ENCODE peak calls at places on chromosomes 16 and 17, in four cellular contexts. R is endothelial cell of umbilical vein, V is keratinocyte, N is OCI-LY7. Z is an unnamed sample. For H4K20me1, the result is how much of the 10 kb centered on the place peaks cover.

GRCh38 chr17:39487946-39488345 is 26.7 kb downstream of the CDK12 start:
- DNase-seq in R (no peak), V (no peak), N (no peak), Z (no peak)

GRCh38 chr17:44198721-44199552 is 747 bp downstream of the ATXN7L3 start:
- DNase-seq in R (peak), V (no peak), N (peak), Z (peak)

GRCh38 chr17:76561799-76562268 is 22.0 kb downstream of the PRCD start:
- DNase-seq in R (peak), V (no peak), N (no peak), Z (no peak)

GRCh38 chr17:74758846-74759163 is 10.4 kb downstream of the NHERF1 start:
- DNase-seq in R (no peak), V (no peak), N (no peak), Z (peak)

GRCh38 chr16:81745704-81746558 is 33.2 kb upstream of the PLCG2 start:
- DNase-seq in R (peak), V (no peak), N (peak), Z (peak)

GRCh38 chr17:65850486-65850885 is 289.0 kb upstream of the AXIN2 start:
- DNase-seq in R (no peak), V (peak), N (no peak), Z (no peak)

GRCh38 chr16:57736419-57737281 is 1.1 kb downstream of the KATNB1 start:
- DNase-seq in R (peak), V (no peak), N (peak), Z (peak)

GRCh38 chr16:16118337-16118736 is 105.0 kb downstream of the ABCC6 start:
- DNase-seq in R (no peak), V (no peak), N (peak), Z (no peak)

GRCh38 chr16:85982563-85982939 is 83.6 kb downstream of the IRF8 start:
- DNase-seq in R (no peak), V (no peak), N (no peak), Z (no peak)

GRCh38 chr16:85034591-85035433 is 7.2 kb downstream of the KIAA0513 start:
- DNase-seq in R (no peak), V (no peak), N (no peak), Z (no peak)

GRCh38 chr16:47492428-47493357 is 31.6 kb downstream of the PHKB start:
- DNase-seq in R (no peak), V (no peak), N (peak), Z (no peak)

GRCh38 chr16:57277586-57277985 is 6.9 kb downstream of the PLLP start:
- DNase-seq in R (no peak), V (peak), N (no peak), Z (peak)

GRCh38 chr16:87592018-87592712 is 10.1 kb upstream of the JPH3 start:
- DNase-seq in R (no peak), V (no peak), N (no peak), Z (no peak)
- H4K20me1 ChIP-seq in R (under half), V (under half), N (under half), Z (under half)

DNA sequence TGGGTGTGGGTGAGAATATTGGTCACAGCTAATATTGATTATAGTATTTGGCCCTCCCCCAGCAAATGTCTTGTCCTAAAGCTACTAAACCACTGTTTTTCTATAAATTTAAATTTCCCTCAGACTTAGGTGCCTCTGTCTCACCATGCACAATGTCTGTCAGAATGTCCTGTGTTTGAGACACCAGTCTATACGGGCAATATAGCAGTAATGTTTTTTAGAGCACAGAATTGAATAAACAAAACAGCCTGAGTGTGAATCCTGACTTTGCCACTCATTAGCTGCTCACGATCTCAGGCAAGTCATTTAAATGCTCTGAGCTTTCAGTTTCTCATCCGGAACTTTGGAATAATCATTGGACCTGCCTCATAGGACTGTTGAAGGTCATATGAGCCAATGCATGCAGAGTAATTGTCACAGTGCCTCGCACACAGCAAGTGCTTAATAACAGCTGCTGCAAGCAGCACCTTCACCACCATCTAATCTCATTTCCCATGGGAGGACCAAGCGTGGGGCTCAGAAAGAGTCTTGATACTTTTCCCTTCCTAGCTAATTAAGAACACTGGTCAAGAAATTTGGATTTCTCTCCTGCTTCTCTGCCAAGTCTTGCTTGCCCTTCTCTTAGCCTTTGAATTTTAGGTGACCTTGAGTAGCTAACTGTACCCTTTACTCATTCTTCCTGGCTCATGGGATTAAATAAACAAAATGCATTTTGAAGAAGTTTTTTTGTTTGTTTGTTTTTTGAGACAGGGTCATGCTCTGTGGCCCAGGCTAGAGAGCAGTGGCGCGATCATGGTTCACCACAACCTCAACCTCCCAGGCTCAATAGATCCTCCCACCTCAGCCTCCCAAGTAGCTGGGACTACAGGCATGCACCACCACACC is 9.9 kb downstream of the HLF start:
- DNase-seq in R (no peak), V (no peak), N (no peak), Z (no peak)
- H3K4me3 ChIP-seq in R (no peak), V (no peak), N (no peak), Z (no peak)

GRCh38 chr17:4331614-4332013 is 34.9 kb downstream of the UBE2G1 start:
- DNase-seq in R (no peak), V (no peak), N (no peak), Z (no peak)
- H4K20me1 ChIP-seq in R (under half), V (under half), N (under half), Z (half or more)

GRCh38 chr16:53258809-53259208 is 175.5 kb upstream of the RBL2 start:
- DNase-seq in R (no peak), V (no peak), N (no peak), Z (no peak)
- H3K4me3 ChIP-seq in R (no peak), V (no peak), N (no peak), Z (no peak)

Z was measured in MM.1S.